ENCODE peak calls at places on chromosomes 12 and 14, in five cellular contexts. Z is ovary, B is OCI-LY7, K is GM23338, F is astrocyte of the cerebellum. J is an unnamed sample.

GRCh38 chr12:41967668-41968649 is 176.7 kb downstream of the GXYLT1 start:
- DNase-seq in Z (no peak), B (no peak), K (peak; percentile 66), F (peak; percentile 33), J (no peak)

GRCh38 chr12:101407054-101407437 is 526 bp downstream of the ARL1 start:
- DNase-seq in Z (no peak), B (peak; percentile 43), K (peak; percentile 52), F (peak; percentile 3), J (no peak)

GRCh38 chr12:127832172-127832571 is 434.8 kb upstream of the TMEM132C start:
- DNase-seq in Z (no peak), B (no peak), K (no peak), F (no peak), J (no peak)

GRCh38 chr12:42706331-42706730 is 116.8 kb upstream of the PRICKLE1 start:
- DNase-seq in Z (no peak), B (no peak), K (no peak), F (peak; percentile 57), J (no peak)

GRCh38 chr12:51926718-51927117 is 19.4 kb downstream of the ACVRL1 start:
- DNase-seq in Z (no peak), B (peak; percentile 54), K (peak; percentile 74), F (no peak), J (peak; percentile 70)

GRCh38 chr12:2609020-2609419 is 185.8 kb upstream of the FKBP4 start:
- DNase-seq in Z (no peak), B (no peak), K (no peak), F (no peak), J (no peak)

GRCh38 chr14:55706893-55707292 is 126.9 kb downstream of the KTN1 start:
- DNase-seq in Z (no peak), B (no peak), K (no peak), F (no peak), J (no peak)

GRCh38 chr12:59030415-59030814 is 110.1 kb upstream of the LRIG3 start:
- DNase-seq in Z (no peak), B (no peak), K (no peak), F (no peak), J (no peak)

GRCh38 chr14:83164016-83164415 is 1630.4 kb upstream of the SEL1L start:
- DNase-seq in Z (no peak), B (no peak), K (no peak), F (peak; percentile 49), J (no peak)

GRCh38 chr12:131500564-131500963 is 210.3 kb upstream of the SFSWAP start:
- DNase-seq in Z (no peak), B (no peak), K (no peak), F (no peak), J (no peak)

GRCh38 chr12:26250801-26251200 is 55.4 kb downstream of the SSPN start:
- DNase-seq in Z (no peak), B (no peak), K (no peak), F (no peak), J (no peak)

GRCh38 chr14:95495538-95496025 is 20.9 kb downstream of the SYNE3 start:
- DNase-seq in Z (no peak), B (peak; percentile 87), K (no peak), F (no peak), J (no peak)

GRCh38 chr14:75283162-75283883 is 4.7 kb downstream of the FOS start:
- DNase-seq in Z (no peak), B (no peak), K (peak; percentile 51), F (no peak), J (no peak)
- H3K4me3 ChIP-seq in Z (no peak overlapping the region), B (no peak overlapping the region), K (no peak overlapping the region), F (no peak overlapping the region), J (no peak overlapping the region)

DNA sequence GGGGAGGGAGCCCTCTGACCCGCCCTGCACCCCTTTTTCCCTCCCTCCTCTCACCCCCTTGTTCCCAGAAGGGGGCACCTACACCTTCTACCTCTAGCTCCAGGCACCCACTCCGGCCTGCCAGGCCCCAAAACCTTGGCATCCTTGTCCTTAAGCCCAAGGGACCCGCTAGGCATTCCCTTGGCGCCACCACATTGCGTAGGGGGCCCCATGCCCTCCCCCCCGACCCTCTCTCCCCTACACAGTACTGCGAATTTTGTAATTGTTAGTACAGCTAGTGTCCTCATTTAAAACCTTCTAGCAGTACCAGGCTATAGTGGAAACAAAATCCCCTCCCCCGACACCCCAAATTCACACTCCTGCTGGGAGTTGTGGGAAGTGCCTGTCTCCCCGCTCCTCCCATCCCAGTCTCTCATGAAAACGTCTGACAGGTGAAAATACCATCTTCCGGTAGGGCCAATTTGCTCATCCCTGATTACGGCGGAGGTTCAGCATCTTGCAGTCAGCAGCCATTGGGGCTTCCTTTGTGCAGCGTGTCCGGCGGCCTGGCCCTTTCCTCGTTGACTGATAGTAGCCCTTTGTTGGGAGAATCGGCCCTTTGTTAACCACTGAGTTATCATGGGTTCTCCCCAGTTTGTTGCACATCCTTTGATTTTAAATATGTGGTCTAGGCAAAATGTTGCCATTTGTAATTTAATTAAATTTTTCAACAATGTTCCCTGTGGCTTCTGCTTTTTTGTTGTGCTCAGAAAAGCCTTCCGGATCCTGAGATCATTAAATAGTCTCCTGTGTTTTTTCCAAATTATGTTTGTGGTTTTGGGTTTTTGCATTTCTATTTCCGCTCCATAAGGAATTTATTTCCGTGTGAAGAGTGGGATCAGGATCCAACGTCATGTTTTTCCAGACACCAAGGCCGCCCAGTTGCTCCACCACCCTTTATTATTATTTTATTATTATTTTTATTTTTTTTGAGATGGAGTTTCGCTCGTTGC is 7.9 kb upstream of the CEP170B start:
- DNase-seq in Z (no peak), B (no peak), K (peak; percentile 64), F (no peak), J (no peak)
- H3K4me3 ChIP-seq in Z (no peak overlapping the region), B (no peak overlapping the region), K (no peak overlapping the region), F (no peak overlapping the region), J (no peak overlapping the region)

DNA sequence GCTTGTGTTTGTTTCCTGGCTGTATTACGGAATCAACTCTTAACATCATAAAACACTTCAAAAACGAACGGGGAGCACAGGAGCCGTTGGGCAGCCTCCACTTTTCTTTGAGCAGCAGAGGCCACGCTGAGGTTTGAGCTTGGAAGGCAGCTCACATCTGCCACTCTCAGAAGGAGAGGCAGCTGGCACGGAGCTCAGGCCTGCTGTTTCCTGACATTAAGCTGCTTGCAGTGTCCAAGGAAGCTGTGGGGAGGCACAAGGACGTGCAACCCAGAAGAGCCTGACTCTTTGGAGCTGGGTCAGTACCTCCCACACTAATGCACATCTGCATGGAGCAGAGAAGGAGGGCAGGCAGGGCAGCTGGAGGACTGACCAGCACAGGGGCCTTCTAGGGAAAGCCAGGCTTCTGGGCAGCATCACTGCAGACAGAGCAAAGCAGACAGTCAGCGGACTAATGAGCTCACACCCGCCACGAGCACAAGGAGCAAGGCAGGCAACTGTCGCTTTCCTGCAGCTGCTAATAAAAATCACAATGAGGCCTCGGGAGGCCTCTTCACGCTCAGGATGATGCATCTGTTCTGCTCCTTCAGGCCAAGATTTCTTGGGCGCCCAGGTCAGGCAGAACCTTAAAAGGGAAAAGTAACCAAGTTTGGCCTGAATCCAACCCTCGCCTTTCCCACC is 211.1 kb downstream of the GLT1D1 start:
- DNase-seq in Z (no peak), B (no peak), K (no peak), F (no peak), J (no peak)
- H3K4me3 ChIP-seq in Z (no peak overlapping the region), B (no peak overlapping the region), K (no peak overlapping the region), F (no peak overlapping the region), J (no peak overlapping the region)

GRCh38 chr14:91883770-91884169 is 16.4 kb upstream of the TC2N start:
- DNase-seq in Z (no peak), B (no peak), K (no peak), F (no peak), J (no peak)
- H3K4me3 ChIP-seq in Z (no peak overlapping the region), B (no peak overlapping the region), K (no peak overlapping the region), F (no peak overlapping the region), J (no peak overlapping the region)

GRCh38 chr14:49971156-49972141 is 78.6 kb downstream of the ARF6 start:
- DNase-seq in Z (no peak), B (peak; percentile 97), K (no peak), F (no peak), J (peak; percentile 21)
- H3K4me3 ChIP-seq in Z (no peak overlapping the region), B (peak overlapping the region; percentile 65), K (no peak overlapping the region), F (no peak overlapping the region), J (no peak overlapping the region)

GRCh38 chr14:24427537-24428508 is 1.6 kb downstream of the CBLN3 start:
- DNase-seq in Z (peak; percentile 43), B (no peak), K (no peak), F (no peak), J (no peak)

GRCh38 chr14:24430143-24430681 is 458 bp downstream of the KHNYN start:
- DNase-seq in Z (peak; percentile 88), B (peak; percentile 51), K (peak; percentile 68), F (peak; percentile 20), J (no peak)

GRCh38 chr14:24429395-24430142 is at the start of the genes CBLN3 and KHNYN:
- DNase-seq in Z (peak; percentile 93), B (peak; percentile 90), K (peak; percentile 94), F (peak; percentile 75), J (peak; percentile 80)

GRCh38 chr14:24426912-24427536 is 2.4 kb downstream of the CBLN3 start:
- DNase-seq in Z (peak; percentile 28), B (peak; percentile 27), K (peak; percentile 74), F (no peak), J (peak; percentile 49)

DNA sequence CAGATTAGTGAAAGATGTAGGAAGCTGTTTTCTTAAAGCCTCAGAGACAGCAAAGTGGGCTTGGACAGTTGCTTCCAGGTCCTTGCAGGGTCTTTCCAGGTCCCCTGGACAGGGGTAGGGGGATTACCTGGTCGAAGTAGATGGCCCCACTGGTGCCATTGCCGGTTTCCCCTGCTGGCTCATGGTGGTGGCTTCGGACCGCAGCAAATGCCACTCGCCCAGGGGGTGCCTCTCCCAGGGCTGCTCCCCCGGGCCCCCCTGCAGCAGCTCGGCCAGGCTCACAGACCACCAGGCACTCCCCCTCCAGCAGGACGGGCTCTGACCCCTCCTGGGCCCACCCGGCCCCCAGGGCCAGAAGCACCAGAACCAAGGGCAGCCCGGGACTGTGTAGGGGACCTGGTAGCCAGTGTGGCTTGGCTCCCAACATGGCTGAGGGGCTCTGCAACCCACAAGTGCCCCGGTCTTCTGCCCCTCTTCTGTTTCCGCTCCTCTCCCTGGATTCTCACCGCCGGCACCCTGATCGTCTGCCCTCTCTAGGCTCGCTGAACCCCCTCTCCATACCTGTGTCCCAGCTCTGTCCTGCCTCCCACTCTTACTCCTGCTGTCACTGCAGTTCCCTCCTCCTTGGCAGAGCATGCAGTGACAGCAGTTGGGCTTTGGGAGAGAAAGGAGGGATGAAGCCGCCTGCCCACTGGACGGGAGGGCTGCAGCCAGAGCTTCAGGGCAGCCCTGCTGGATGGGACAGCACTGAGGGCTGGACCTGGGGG is 657 bp downstream of the CBLN3 start:
- DNase-seq in Z (peak; percentile 48), B (no peak), K (peak; percentile 34), F (no peak), J (no peak)
- H3K4me3 ChIP-seq in Z (peak overlapping the region; percentile 71), B (peak overlapping the region; percentile 82), K (peak overlapping the region; percentile 85), F (no peak overlapping the region), J (peak overlapping the region; percentile 83)

DNA sequence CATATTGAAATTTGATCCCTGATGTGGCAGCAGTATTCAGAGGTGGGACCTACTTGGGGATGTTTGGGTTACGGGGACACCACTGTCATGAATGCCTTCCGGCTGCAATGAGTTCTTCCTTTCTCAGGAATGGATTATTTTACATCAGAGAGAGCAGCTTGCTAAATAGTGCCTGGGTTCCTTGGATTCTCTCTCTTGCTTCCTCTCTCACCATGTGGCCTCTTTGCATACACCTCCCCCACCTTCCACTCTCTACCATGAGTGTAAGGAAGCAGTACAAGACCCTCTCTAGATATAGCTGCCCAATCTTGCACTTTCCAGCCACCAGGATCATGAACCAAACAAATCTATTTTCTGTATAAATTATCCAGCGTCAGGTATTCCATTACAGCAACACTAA is 15.4 kb upstream of the SCAF11 start:
- DNase-seq in Z (no peak), B (no peak), K (peak; percentile 53), F (no peak), J (no peak)
- H3K4me3 ChIP-seq in Z (no peak overlapping the region), B (no peak overlapping the region), K (peak overlapping the region; percentile 11), F (no peak overlapping the region), J (no peak overlapping the region)